ENCODE peak calls at places on chromosomes 3 and 15, in six cellular contexts. Y, M, P, F, D and A are unnamed samples.

GRCh38 chr15:88454867-88455810 is 12.0 kb downstream of the MRPL46 start:
- DNase-seq in Y (peak), M (peak), P (peak), F (peak), D (peak), A (peak)

GRCh38 chr15:39770748-39771689 is 11.6 kb downstream of the FSIP1 start:
- DNase-seq in Y (no peak), M (peak), P (peak), F (no peak), D (no peak), A (peak)

GRCh38 chr15:41017051-41017735 is 63.9 kb downstream of the CHAC1 start:
- DNase-seq in Y (no peak), M (peak), P (no peak), F (no peak), D (no peak), A (peak)

GRCh38 chr3:4809970-4810369 is 169.3 kb upstream of the BHLHE40 start:
- DNase-seq in Y (no peak), M (no peak), P (no peak), F (no peak), D (no peak), A (no peak)

GRCh38 chr3:187966636-187967035 is 187.3 kb upstream of the LPP start:
- DNase-seq in Y (no peak), M (no peak), P (no peak), F (no peak), D (no peak), A (no peak)

GRCh38 chr3:72657666-72658065 is 190.6 kb downstream of the SHQ1 start:
- DNase-seq in Y (no peak), M (no peak), P (no peak), F (no peak), D (no peak), A (no peak)

GRCh38 chr15:73081321-73081958 is 29.2 kb downstream of the NEO1 start:
- DNase-seq in Y (no peak), M (peak), P (peak), F (peak), D (peak), A (peak)

GRCh38 chr3:126422121-126422520 is 27.4 kb downstream of the CFAP100 start:
- DNase-seq in Y (no peak), M (no peak), P (no peak), F (no peak), D (no peak), A (no peak)

GRCh38 chr3:123076496-123077418 is 9.9 kb downstream of the PDIA5 start:
- DNase-seq in Y (no peak), M (peak), P (no peak), F (no peak), D (no peak), A (no peak)

GRCh38 chr3:99938270-99938955 is 120.8 kb downstream of the CMSS1 start:
- DNase-seq in Y (no peak), M (no peak), P (no peak), F (no peak), D (no peak), A (peak)

GRCh38 chr3:127458698-127459097 is 131.8 kb downstream of the TPRA1 start:
- DNase-seq in Y (peak), M (peak), P (peak), F (peak), D (no peak), A (no peak)

GRCh38 chr15:69604050-69604378 is 151.4 kb downstream of the RPLP1 start:
- DNase-seq in Y (peak), M (no peak), P (peak), F (no peak), D (peak), A (no peak)

GRCh38 chr15:68633181-68634121 is 54.7 kb downstream of the CORO2B start:
- DNase-seq in Y (no peak), M (no peak), P (no peak), F (no peak), D (no peak), A (no peak)

GRCh38 chr15:89768071-89768500 is 8.0 kb upstream of the MESP2 start:
- DNase-seq in Y (no peak), M (no peak), P (no peak), F (no peak), D (no peak), A (peak)

GRCh38 chr3:65878831-65879230 is 159.9 kb downstream of the MAGI1 start:
- DNase-seq in Y (peak), M (no peak), P (peak), F (no peak), D (no peak), A (no peak)

GRCh38 chr3:69392415-69392814 is 6.5 kb upstream of the FRMD4B start:
- DNase-seq in Y (no peak), M (no peak), P (no peak), F (no peak), D (no peak), A (no peak)
- H3K18ac ChIP-seq in Y (no peak), M (no peak), P (no peak), F (no peak), D (no peak), A (no peak)

GRCh38 chr3:13345772-13346171 is 74.3 kb downstream of the NUP210 start:
- DNase-seq in Y (no peak), M (no peak), P (no peak), F (no peak), D (no peak), A (no peak)
- H3K18ac ChIP-seq in Y (no peak), M (no peak), P (no peak), F (no peak), D (no peak), A (no peak)

GRCh38 chr3:53257465-53257864 is 1.6 kb upstream of the TKT start:
- DNase-seq in Y (no peak), M (no peak), P (no peak), F (no peak), D (no peak), A (no peak)

GRCh38 chr3:53258600-53259426 is 3.0 kb upstream of the TKT start:
- DNase-seq in Y (peak), M (no peak), P (peak), F (no peak), D (no peak), A (no peak)

GRCh38 chr3:53259427-53260259 is 3.8 kb upstream of the TKT start:
- DNase-seq in Y (no peak), M (no peak), P (peak), F (no peak), D (no peak), A (no peak)

GRCh38 chr3:53261712-53262111 is 5.9 kb upstream of the TKT start:
- DNase-seq in Y (no peak), M (no peak), P (no peak), F (no peak), D (no peak), A (no peak)

DNA sequence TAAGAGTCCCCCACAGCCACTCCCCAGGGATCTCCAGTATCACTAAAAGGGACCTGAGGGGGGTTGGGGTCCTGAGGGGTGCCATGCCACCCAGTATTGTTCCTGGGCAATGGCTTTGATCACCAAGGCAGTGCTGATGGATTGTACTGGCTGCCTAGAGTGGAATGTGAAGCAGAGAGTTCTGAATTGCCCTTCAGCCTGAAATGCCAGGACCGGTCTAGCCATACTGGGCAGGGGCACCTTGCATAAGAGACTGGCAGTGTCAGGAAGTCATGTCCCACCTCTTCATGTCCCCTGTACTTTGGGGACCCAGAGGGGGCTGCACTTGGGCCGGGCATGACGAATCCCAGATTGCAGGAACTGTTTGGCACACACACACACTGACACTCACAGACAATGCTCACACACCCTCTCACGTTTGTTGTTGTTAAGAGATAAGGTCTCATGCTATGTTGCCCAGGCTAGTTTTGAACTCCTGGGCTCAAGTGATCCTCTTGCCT is 4.5 kb upstream of the TKT start:
- DNase-seq in Y (no peak), M (no peak), P (no peak), F (no peak), D (no peak), A (no peak)
- H3K18ac ChIP-seq in Y (peak), M (no peak), P (no peak), F (peak), D (no peak), A (no peak)

DNA sequence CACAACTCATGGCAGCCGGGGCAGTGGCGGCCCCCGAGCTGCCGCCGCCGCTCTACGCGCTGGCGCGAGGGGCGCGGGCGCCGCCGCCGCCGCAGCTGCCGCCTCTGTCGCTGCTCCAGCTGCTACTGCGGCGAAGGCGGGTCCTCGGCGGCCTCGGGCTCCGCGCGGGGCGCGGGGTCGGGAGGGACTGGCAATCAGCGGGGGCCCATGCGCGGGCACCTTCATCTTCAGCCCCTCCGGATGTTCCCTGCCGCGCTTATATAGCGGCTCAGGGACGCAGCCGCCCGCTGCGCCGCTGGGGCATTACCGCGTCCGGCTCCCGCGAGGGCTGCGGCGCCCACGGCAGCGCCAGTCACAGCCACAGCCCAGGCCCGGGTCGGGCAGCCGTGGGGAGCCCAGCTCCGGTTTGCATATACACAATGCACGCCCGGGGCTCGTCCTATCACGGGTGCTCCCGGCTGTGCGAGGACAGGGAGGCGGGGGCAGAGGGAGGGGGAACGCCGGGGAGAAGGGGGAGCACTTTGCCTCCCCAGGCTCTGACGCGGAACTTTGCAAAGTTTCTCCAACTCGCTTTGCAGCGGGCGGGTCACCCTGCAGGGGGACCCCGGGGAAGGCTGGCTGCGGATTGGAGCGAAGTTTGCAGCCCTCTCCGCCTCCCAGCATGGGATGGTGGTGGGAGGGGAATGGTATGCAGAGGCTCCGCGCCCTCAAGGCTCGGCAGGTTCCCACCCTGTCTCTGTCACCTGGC is at the start of gene VGLL3:
- DNase-seq in Y (peak), M (peak), P (peak), F (peak), D (peak), A (peak)
- H3K18ac ChIP-seq in Y (peak), M (peak), P (peak), F (peak), D (peak), A (peak)

DNA sequence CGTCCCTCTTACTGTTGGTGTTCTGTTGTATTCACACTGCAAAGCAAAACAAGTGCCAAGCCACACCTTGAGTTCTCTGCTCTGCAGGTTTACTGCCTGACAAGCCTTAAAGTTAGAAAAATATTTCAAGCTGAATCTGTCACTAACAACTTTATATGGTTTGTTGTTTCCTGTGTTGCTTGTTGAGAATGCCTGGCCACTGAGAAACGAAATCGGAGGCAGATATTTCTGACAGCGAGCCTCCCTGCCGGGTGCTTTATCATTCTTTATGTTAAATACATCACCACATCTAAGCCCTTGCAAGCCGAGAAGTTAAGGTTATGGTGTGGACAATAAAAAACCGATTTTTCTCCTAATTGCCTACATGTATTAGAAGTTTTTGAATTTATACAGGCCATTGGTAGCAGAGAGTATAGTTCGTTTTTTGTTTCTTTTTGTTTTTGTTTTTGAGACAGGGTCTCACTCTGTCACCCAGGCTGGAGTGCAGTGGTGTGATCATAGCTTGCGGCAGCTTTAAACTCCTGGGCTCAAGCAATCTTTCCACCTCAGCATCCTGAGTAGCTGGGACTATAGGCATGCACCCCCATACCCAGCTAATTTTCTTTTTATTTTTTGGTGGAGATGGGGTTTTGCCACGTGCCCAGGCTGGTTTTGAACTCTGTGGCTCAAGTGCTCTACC is 188.4 kb upstream of the ICE2 start:
- DNase-seq in Y (no peak), M (no peak), P (peak), F (no peak), D (no peak), A (no peak)
- H3K18ac ChIP-seq in Y (no peak), M (no peak), P (no peak), F (no peak), D (no peak), A (no peak)

GRCh38 chr3:11720220-11721113 is 76.8 kb upstream of the VGLL4 start:
- DNase-seq in Y (peak), M (peak), P (peak), F (peak), D (peak), A (peak)
- H3K18ac ChIP-seq in Y (peak), M (peak), P (no peak), F (peak), D (peak), A (no peak)